ENCODE peak calls at places on chromosomes 3 and 15, in five cellular contexts. W, U, V, B and G are unnamed samples.

GRCh38 chr3:171239757-171240503 is 213.4 kb upstream of the SLC2A2 start:
- DNase-seq in W (no peak), U (no peak), V (no peak), B (no peak), G (no peak)

GRCh38 chr3:26840272-26840870 is 217.8 kb downstream of the LRRC3B start:
- DNase-seq in W (no peak), U (no peak), V (no peak), B (no peak), G (no peak)

GRCh38 chr3:3189102-3189727 is 9.7 kb upstream of the CRBN start:
- DNase-seq in W (no peak), U (no peak), V (no peak), B (no peak), G (no peak)

GRCh38 chr15:88800026-88800425 is 3.2 kb upstream of the ACAN start:
- DNase-seq in W (no peak), U (no peak), V (no peak), B (peak), G (no peak)

GRCh38 chr3:107916166-107916565 is 174.7 kb downstream of the CD47 start:
- DNase-seq in W (no peak), U (no peak), V (no peak), B (no peak), G (no peak)

GRCh38 chr3:170437696-170438407 is 19.2 kb downstream of the CLDN11 start:
- DNase-seq in W (no peak), U (no peak), V (no peak), B (no peak), G (no peak)

GRCh38 chr15:60519218-60519617 is 40.3 kb upstream of the ICE2 start:
- DNase-seq in W (no peak), U (no peak), V (no peak), B (peak), G (no peak)

GRCh38 chr3:13022348-13023250 is 50.6 kb downstream of the IQSEC1 start:
- DNase-seq in W (peak), U (peak), V (peak), B (peak), G (no peak)

GRCh38 chr3:173065543-173065970 is 75.5 kb downstream of the SPATA16 start:
- DNase-seq in W (no peak), U (no peak), V (peak), B (peak), G (no peak)

GRCh38 chr15:34456658-34457057 is 19.1 kb upstream of the GOLGA8A start:
- DNase-seq in W (no peak), U (no peak), V (no peak), B (no peak), G (no peak)

GRCh38 chr3:49535971-49536874 is 18.1 kb upstream of the BSN start:
- DNase-seq in W (peak), U (no peak), V (no peak), B (peak), G (no peak)

GRCh38 chr15:87354661-87355410 is 901.7 kb downstream of the NTRK3 start:
- DNase-seq in W (no peak), U (no peak), V (peak), B (peak), G (no peak)

GRCh38 chr3:3603351-3603750 is 195.9 kb upstream of the LRRN1 start:
- DNase-seq in W (no peak), U (no peak), V (no peak), B (no peak), G (no peak)

GRCh38 chr3:150640256-150640655 is 37.1 kb downstream of the SELENOT start:
- DNase-seq in W (no peak), U (no peak), V (no peak), B (no peak), G (no peak)

GRCh38 chr3:14124223-14124614 is 451 bp downstream of the CHCHD4 start:
- DNase-seq in W (peak), U (no peak), V (no peak), B (peak), G (no peak)

GRCh38 chr15:94277485-94277884 is 46.1 kb downstream of the MCTP2 start:
- DNase-seq in W (no peak), U (no peak), V (no peak), B (no peak), G (no peak)
- H3K4me3 ChIP-seq in W (no peak), U (no peak), V (no peak), B (no peak), G (no peak)

GRCh38 chr3:103134023-103134724 is 699.4 kb downstream of the ZPLD1 start:
- DNase-seq in W (no peak), U (no peak), V (no peak), B (no peak), G (no peak)
- H3K4me3 ChIP-seq in W (no peak), U (no peak), V (no peak), B (no peak), G (no peak)

GRCh38 chr3:10937141-10937825 is 55.3 kb upstream of the SLC6A1 start:
- DNase-seq in W (peak), U (no peak), V (no peak), B (no peak), G (no peak)
- H3K4me3 ChIP-seq in W (no peak), U (no peak), V (no peak), B (no peak), G (no peak)

DNA sequence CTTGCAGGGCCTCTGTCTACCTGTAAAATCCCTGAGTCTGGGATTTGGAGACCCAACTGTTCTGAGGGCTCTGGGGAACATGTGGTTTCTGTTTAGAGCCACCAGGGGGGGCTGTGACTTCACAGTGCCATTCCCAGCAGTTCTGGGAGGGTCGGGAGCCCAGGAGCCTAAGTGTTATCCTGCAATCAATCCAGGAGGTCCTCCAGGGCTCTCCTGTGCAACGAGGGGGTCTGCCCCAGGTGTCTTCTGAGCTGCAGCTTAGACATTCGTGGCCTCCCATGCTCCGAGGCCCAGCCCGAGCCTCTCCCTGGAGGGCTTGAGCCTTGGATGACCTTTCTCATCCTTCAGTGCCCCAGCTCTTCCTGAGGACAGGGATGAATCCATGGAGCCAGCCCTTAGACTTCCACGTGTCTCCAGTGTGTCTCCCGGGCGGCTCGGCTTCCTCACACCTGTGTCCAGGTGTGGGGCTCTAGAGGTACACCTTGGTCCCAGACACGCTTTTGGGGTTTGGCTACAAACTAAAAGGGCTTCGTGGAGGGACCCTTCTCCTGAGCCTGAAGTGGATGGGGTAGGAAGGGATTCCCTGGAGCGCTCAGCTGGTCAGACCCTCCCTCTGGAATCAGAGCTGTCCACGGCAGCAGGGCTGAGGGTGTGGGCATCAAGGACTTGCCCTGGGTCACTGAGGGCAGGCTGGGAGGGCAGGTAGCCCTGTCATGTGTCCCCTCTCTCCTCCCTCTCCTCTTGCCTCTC is 20.3 kb upstream of the ABTB1 start:
- DNase-seq in W (no peak), U (no peak), V (no peak), B (peak), G (peak)
- H3K4me3 ChIP-seq in W (no peak), U (no peak), V (no peak), B (no peak), G (no peak)

GRCh38 chr3:114290911-114291901 is 2.6 kb upstream of the TIGIT start:
- DNase-seq in W (peak), U (no peak), V (no peak), B (peak), G (peak)
- H3K4me3 ChIP-seq in W (no peak), U (no peak), V (no peak), B (no peak), G (peak)

GRCh38 chr15:28096720-28097431 is 2.2 kb downstream of the OCA2 start:
- DNase-seq in W (peak), U (no peak), V (no peak), B (peak), G (no peak)

GRCh38 chr15:28098360-28098765 is 752 bp downstream of the OCA2 start:
- DNase-seq in W (peak), U (no peak), V (no peak), B (peak), G (no peak)

GRCh38 chr15:28097656-28098359 is 1.3 kb downstream of the OCA2 start:
- DNase-seq in W (no peak), U (no peak), V (no peak), B (no peak), G (no peak)

GRCh38 chr15:28094732-28095521 is 4.2 kb downstream of the OCA2 start:
- DNase-seq in W (peak), U (no peak), V (no peak), B (no peak), G (no peak)

DNA sequence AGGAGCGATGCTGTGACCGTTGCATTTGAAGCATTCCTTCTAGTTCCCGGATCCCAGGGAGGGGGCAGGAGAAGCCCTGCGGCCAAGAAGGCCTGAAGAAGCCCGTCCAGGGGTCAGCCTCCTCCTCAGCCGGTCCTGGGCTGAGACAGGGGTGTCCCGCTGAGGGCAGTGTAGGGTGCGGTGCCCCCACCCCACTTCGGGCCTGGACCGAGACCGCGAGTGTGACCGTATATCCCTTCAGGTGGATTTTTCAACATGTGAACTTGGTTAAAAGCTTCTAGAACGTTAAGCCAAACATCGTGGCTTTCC is 2.8 kb downstream of the OCA2 start:
- DNase-seq in W (no peak), U (no peak), V (no peak), B (peak), G (no peak)
- H3K4me3 ChIP-seq in W (peak), U (peak), V (peak), B (peak), G (peak)

GRCh38 chr3:51830345-51830744 is 31.1 kb upstream of the IQCF2 start:
- DNase-seq in W (no peak), U (no peak), V (no peak), B (no peak), G (no peak)

GRCh38 chr3:51836606-51837005 is 24.8 kb upstream of the IQCF2 start:
- DNase-seq in W (no peak), U (no peak), V (no peak), B (no peak), G (no peak)

GRCh38 chr3:51828297-51828696 is 33.1 kb upstream of the IQCF2 start:
- DNase-seq in W (no peak), U (no peak), V (no peak), B (no peak), G (no peak)

GRCh38 chr3:51830986-51831385 is 30.4 kb upstream of the IQCF2 start:
- DNase-seq in W (no peak), U (no peak), V (no peak), B (no peak), G (no peak)
- H3K4me3 ChIP-seq in W (no peak), U (no peak), V (no peak), B (no peak), G (no peak)

GRCh38 chr15:92655178-92655995 is at the start of gene FAM174B:
- DNase-seq in W (no peak), U (no peak), V (no peak), B (peak), G (no peak)
- H3K4me3 ChIP-seq in W (peak), U (peak), V (peak), B (peak), G (peak)

GRCh38 chr3:112425858-112426750 is 73.2 kb downstream of the BTLA start:
- DNase-seq in W (no peak), U (no peak), V (no peak), B (no peak), G (no peak)

GRCh38 chr3:112427123-112427522 is 72.1 kb downstream of the BTLA start:
- DNase-seq in W (no peak), U (no peak), V (no peak), B (no peak), G (no peak)

GRCh38 chr3:112424394-112424793 is 74.9 kb downstream of the BTLA start:
- DNase-seq in W (no peak), U (no peak), V (no peak), B (no peak), G (no peak)

DNA sequence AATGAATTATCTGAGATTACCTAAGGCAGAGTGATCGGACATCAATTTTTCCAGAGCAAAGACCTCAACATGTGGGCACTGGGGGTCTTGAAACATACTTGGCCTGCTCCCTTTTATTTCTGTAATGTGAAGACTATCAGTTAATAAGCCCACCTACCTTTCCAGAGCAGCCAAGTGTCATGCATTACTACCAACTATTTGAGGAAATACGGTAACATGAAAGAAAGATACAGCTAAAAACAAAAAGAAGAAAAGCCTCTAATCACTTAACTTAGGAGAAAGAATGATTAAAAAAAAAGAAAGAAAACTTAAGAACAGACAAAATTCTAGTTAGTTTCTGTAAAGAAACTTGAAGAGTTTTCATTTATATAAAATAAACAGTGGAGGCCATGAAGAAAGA is 73.9 kb downstream of the BTLA start:
- DNase-seq in W (no peak), U (no peak), V (no peak), B (no peak), G (no peak)
- H3K4me3 ChIP-seq in W (no peak), U (no peak), V (no peak), B (no peak), G (no peak)

DNA sequence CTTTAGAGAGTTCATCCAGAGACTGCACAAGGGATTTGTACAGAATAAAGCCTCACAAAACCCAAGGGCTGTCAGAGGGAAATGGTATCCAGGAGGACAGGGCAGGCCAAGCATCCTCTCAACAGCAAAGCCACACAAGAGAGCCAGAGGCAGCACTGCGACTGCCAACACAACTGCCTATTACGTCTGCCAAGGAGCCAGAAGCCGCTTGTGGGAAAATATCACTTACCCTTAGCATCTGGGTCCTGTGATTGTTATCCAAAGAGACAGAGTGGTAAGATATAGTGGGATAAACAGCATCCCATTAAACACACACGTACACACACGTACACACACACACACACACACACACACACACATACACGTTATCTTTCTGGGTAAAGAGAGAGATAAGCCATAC is 618.3 kb upstream of the AGTR1 start:
- DNase-seq in W (no peak), U (no peak), V (no peak), B (no peak), G (no peak)
- H3K4me3 ChIP-seq in W (no peak), U (no peak), V (no peak), B (no peak), G (no peak)